ENCODE peak calls at places on chromosomes 6 and 20, in ten cellular contexts. K, J, Z, Y, P, C, L, T, V and U are unnamed samples.

GRCh38 chr6:26302941-26303559 is 61.9 kb upstream of the BTN3A2 start:
- DNase-seq in K (no peak), J (no peak), Z (no peak), Y (no peak), P (no peak), C (no peak), L (no peak), T (no peak), V (no peak), U (no peak)

GRCh38 chr6:168916576-168917207 is 337.0 kb downstream of the THBS2 start:
- DNase-seq in K (peak), J (no peak), Z (no peak), Y (no peak), P (no peak), C (no peak), L (no peak), T (no peak), V (no peak), U (no peak)

GRCh38 chr6:77650098-77650663 is 2.7 kb upstream of the MEI4 start:
- DNase-seq in K (no peak), J (no peak), Z (peak), Y (no peak), P (no peak), C (peak), L (no peak), T (no peak), V (no peak), U (no peak)

GRCh38 chr20:57622579-57623381 is 2.6 kb upstream of the ZBP1 start:
- DNase-seq in K (peak), J (no peak), Z (peak), Y (no peak), P (peak), C (peak), L (peak), T (peak), V (peak), U (peak)

GRCh38 chr20:40331699-40332098 is 357.3 kb downstream of the MAFB start:
- DNase-seq in K (no peak), J (no peak), Z (no peak), Y (no peak), P (no peak), C (no peak), L (no peak), T (no peak), V (no peak), U (no peak)

GRCh38 chr6:107730106-107730505 is 94.0 kb downstream of the SCML4 start:
- DNase-seq in K (no peak), J (no peak), Z (no peak), Y (no peak), P (no peak), C (peak), L (peak), T (no peak), V (no peak), U (no peak)

GRCh38 chr6:82072113-82072512 is 175.4 kb downstream of the IBTK start:
- DNase-seq in K (peak), J (no peak), Z (no peak), Y (no peak), P (peak), C (no peak), L (no peak), T (no peak), V (no peak), U (no peak)

GRCh38 chr6:158518196-158519127 is 41.4 kb upstream of the TMEM181 start:
- DNase-seq in K (peak), J (peak), Z (peak), Y (peak), P (peak), C (peak), L (peak), T (peak), V (peak), U (peak)

GRCh38 chr6:69780585-69781178 is 16.1 kb downstream of the LMBRD1 start:
- DNase-seq in K (no peak), J (no peak), Z (no peak), Y (no peak), P (no peak), C (no peak), L (no peak), T (no peak), V (no peak), U (no peak)

GRCh38 chr6:20213271-20213798 is 1.1 kb upstream of the MBOAT1 start:
- DNase-seq in K (no peak), J (no peak), Z (no peak), Y (no peak), P (no peak), C (peak), L (no peak), T (no peak), V (no peak), U (no peak)

GRCh38 chr20:41078329-41078728 is 49.7 kb downstream of the TOP1 start:
- DNase-seq in K (peak), J (peak), Z (no peak), Y (peak), P (no peak), C (peak), L (no peak), T (peak), V (peak), U (peak)

GRCh38 chr6:109783245-109783990 is 92.3 kb downstream of the FIG4 start:
- DNase-seq in K (no peak), J (no peak), Z (no peak), Y (no peak), P (no peak), C (no peak), L (no peak), T (no peak), V (no peak), U (no peak)

GRCh38 chr6:144602523-144603180 is 317.5 kb downstream of the UTRN start:
- DNase-seq in K (no peak), J (no peak), Z (no peak), Y (no peak), P (no peak), C (peak), L (peak), T (no peak), V (no peak), U (no peak)

GRCh38 chr20:36919715-36920333 is 31.7 kb downstream of the SAMHD1 start:
- DNase-seq in K (peak), J (no peak), Z (peak), Y (peak), P (peak), C (peak), L (peak), T (peak), V (no peak), U (peak)

GRCh38 chr6:166660157-166660686 is 33.2 kb upstream of the RPS6KA2 start:
- DNase-seq in K (no peak), J (no peak), Z (no peak), Y (no peak), P (no peak), C (no peak), L (no peak), T (no peak), V (no peak), U (no peak)

GRCh38 chr6:116313377-116313776 is 33.6 kb upstream of the TSPYL1 start:
- DNase-seq in K (no peak), J (peak), Z (no peak), Y (peak), P (no peak), C (no peak), L (no peak), T (no peak), V (no peak), U (no peak)

GRCh38 chr6:83594936-83595335 is 82.6 kb downstream of the PRSS35 start:
- DNase-seq in K (no peak), J (no peak), Z (no peak), Y (no peak), P (no peak), C (no peak), L (no peak), T (no peak), V (no peak), U (no peak)